ENCODE peak calls at places on chromosome 11, in six cellular contexts. X is AG04450, Y is fibroblast of pulmonary artery, M is psoas muscle, T is epithelial cell of esophagus, B is OCI-LY7. F is an unnamed sample.

GRCh38 chr11:35035894-35036408 is 103.0 kb upstream of the CD44 start:
- DNase-seq in T (peak; percentile 89), Y (peak; percentile 99), M (no peak), X (peak; percentile 49), B (peak; percentile 29), F (peak; percentile 87)

GRCh38 chr11:134474070-134474860 is 62.2 kb upstream of the B3GAT1 start:
- DNase-seq in B (no peak), M (no peak), Y (no peak), T (no peak), X (no peak), F (no peak)

GRCh38 chr11:115920087-115920461 is 415.9 kb upstream of the CADM1 start:
- DNase-seq in T (no peak), Y (no peak), M (no peak), X (no peak), B (no peak), F (no peak)

GRCh38 chr11:109604506-109604905 is 182.5 kb downstream of the C11orf87 start:
- DNase-seq in T (peak; percentile 70), B (no peak), X (no peak), M (no peak), Y (peak; percentile 11), F (no peak)

GRCh38 chr11:12224537-12224893 is 114.1 kb downstream of the MICAL2 start:
- DNase-seq in Y (peak; percentile 94), T (peak; percentile 76), X (peak; percentile 88), M (peak; percentile 80), B (no peak), F (no peak)

GRCh38 chr11:120268686-120269085 is 28.7 kb downstream of the POU2F3 start:
- DNase-seq in Y (no peak), X (no peak), T (no peak), B (no peak), M (no peak), F (no peak)

GRCh38 chr11:100528872-100529416 is 158.1 kb upstream of the ARHGAP42 start:
- DNase-seq in Y (no peak), T (no peak), M (no peak), X (no peak), B (no peak), F (no peak)

GRCh38 chr11:15725246-15725645 is 610.5 kb downstream of the INSC start:
- DNase-seq in Y (no peak), X (no peak), B (no peak), M (no peak), T (peak; percentile 51), F (no peak)

GRCh38 chr11:119728651-119729580 is at the start of gene NECTIN1:
- DNase-seq in M (peak; percentile 89), Y (peak; percentile 82), T (peak; percentile 86), X (peak; percentile 55), B (peak; percentile 88), F (no peak)

GRCh38 chr11:45022294-45023064 is 71.8 kb upstream of the TP53I11 start:
- DNase-seq in X (no peak), Y (no peak), M (no peak), T (no peak), B (no peak), F (no peak)

GRCh38 chr11:73225001-73225686 is 7.1 kb downstream of the P2RY2 start:
- DNase-seq in M (no peak), B (no peak), X (no peak), T (no peak), Y (no peak), F (no peak)

GRCh38 chr11:63212742-63213141 is 30.7 kb downstream of the SLC22A25 start:
- DNase-seq in T (peak; percentile 18), M (no peak), Y (peak; percentile 31), X (no peak), B (peak; percentile 22), F (no peak)

GRCh38 chr11:61574611-61575010 is 6.3 kb downstream of the SYT7 start:
- DNase-seq in M (no peak), Y (no peak), B (no peak), T (no peak), X (no peak), F (no peak)

GRCh38 chr11:114074546-114075342 is 15.2 kb downstream of the ZBTB16 start:
- DNase-seq in B (no peak), Y (no peak), T (no peak), X (no peak), M (no peak), F (no peak)

GRCh38 chr11:70544774-70545625 is 146.7 kb downstream of the CTTN start:
- DNase-seq in B (no peak), Y (no peak), X (no peak), T (no peak), M (no peak), F (no peak)

GRCh38 chr11:91860661-91861060 is 364.0 kb upstream of the FAT3 start:
- DNase-seq in M (no peak), X (no peak), B (no peak), T (no peak), Y (no peak), F (no peak)

GRCh38 chr11:128690746-128691091 is 3.2 kb upstream of the FLI1 start:
- DNase-seq in Y (no peak), B (no peak), X (no peak), M (no peak), T (peak; percentile 54), F (no peak)

GRCh38 chr11:61168858-61169257 is 7.6 kb upstream of the VPS37C start:
- DNase-seq in M (no peak), T (no peak), Y (no peak), X (no peak), B (no peak), F (no peak)

GRCh38 chr11:43907028-43907966 is 26.7 kb downstream of the ALKBH3 start:
- DNase-seq in T (peak; percentile 84), Y (no peak), X (no peak), M (no peak), B (peak; percentile 3), F (no peak)

GRCh38 chr11:70212227-70212811 is 9.2 kb downstream of the FADD start:
- DNase-seq in T (peak; percentile 25), X (no peak), B (no peak), Y (no peak), M (no peak), F (no peak)

DNA sequence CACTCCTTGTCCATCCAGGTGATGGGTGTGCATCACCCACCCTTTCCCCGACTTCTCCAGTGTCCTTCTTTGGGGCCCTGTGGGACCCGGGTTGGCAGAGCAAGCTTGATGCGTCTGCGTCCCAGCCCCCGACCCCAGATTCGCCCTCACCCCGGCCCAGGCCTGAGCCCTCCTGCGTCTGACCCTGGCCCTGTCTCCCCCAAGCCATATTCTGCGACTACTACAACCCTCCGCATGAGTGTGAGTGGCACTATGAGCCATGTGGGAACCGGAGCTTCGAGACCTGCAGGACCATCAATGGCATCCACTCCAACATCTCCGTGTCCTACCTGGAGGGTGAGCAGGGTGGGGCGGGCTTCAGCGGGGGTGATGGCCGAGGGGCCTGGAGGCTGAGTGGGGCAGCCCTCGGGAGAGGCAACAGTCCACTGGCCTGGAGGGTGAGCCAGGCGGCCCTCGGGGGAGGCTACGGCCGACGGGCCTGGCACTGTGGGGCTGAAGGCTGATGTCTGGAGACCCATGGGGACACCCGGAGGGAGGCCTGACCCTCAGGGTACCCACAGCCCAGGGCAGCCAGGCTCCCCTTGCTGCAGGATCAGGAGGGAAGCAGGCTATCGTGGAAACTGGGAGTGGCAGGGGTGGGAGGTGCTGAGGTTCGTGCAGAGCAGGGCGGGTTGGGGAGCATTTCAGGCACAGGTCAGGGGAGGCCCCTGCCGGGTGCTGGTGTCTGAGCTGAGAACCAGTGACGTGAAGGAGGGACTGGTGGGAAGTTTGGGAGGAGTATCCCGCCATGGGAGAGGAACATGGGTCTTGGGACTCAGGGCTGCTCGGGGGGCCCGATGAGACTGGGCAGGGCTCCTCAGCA is 15.3 kb downstream of the MUC2 start:
- DNase-seq in Y (no peak), T (no peak), X (no peak), M (no peak), B (no peak), F (no peak)
- H3K4me3 ChIP-seq in Y (no peak overlapping the region), T (no peak overlapping the region), X (no peak overlapping the region), M (no peak overlapping the region), B (no peak overlapping the region), F (no peak overlapping the region)

GRCh38 chr11:843818-844692 is 1.4 kb downstream of the TSPAN4 start:
- DNase-seq in Y (peak; percentile 98), M (peak; percentile 95), T (peak; percentile 71), X (peak; percentile 79), B (no peak), F (peak; percentile 83)

GRCh38 chr11:841981-842369 is 354 bp downstream of the POLR2L start:
- DNase-seq in M (no peak), B (no peak), Y (no peak), T (no peak), X (no peak), F (no peak)

GRCh38 chr11:844693-845644 is 2.3 kb downstream of the TSPAN4 start:
- DNase-seq in X (peak; percentile 71), T (peak; percentile 29), M (peak; percentile 90), B (peak; percentile 32), Y (peak; percentile 96), F (peak; percentile 80)

GRCh38 chr11:842370-843002 is at the start of the genes POLR2L and TSPAN4:
- DNase-seq in X (peak; percentile 68), T (peak; percentile 94), Y (peak; percentile 90), B (peak; percentile 95), M (peak; percentile 93), F (no peak)

DNA sequence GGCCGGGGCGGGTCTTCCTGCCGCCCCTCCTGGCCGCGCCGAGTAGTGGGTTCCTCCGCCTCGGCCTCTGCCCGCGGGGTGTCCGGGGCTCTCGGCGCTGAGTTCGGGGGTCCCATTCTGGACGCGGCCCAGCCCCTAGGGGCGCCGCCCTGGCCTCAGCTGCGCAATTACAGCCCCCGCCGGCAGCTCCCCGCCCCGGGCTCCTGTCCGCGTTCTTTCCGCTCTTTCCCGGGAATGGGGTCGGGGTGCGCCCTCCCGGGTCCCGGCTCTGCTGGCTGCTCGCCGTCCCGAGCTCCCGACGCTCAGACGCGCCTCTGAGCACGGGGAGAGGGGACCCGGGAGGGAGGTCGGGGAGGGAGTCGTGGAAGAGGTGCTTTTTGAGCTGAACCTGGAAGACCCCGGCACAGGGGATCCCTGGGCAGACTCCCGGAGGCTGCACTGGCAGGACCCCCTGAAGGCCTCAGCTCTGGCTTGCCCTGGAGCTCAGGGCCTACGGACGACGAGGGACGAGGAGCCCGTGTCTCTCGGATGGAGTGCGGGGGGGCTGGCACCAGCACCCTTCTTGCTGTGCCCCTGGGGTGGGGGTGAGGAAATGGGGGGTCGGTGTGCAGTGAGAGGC is 543 bp downstream of the TSPAN4 start:
- DNase-seq in Y (no peak), B (no peak), X (no peak), M (no peak), T (no peak), F (no peak)
- TF ChIP-seq CTCF in Y (no peak), B (peak; percentile 39), X (peak; percentile 4), M (no peak), T (no peak), F (no peak)

GRCh38 chr11:534197-534591 is 1.2 kb downstream of the HRAS start:
- DNase-seq in M (no peak), T (no peak), Y (no peak), B (no peak), X (no peak), F (no peak)
- H3K4me3 ChIP-seq in M (peak overlapping the region; percentile 73), T (peak overlapping the region; percentile 76), Y (peak overlapping the region; percentile 72), B (peak overlapping the region; percentile 94), X (peak overlapping the region; percentile 73), F (peak overlapping the region; percentile 65)

GRCh38 chr11:75011357-75011756 is 22.6 kb downstream of the NEU3 start:
- DNase-seq in Y (no peak), M (no peak), T (no peak), B (no peak), X (no peak), F (no peak)

GRCh38 chr11:75013051-75013450 is 24.3 kb downstream of the NEU3 start:
- DNase-seq in T (peak; percentile 46), Y (no peak), B (no peak), X (no peak), M (no peak), F (no peak)

GRCh38 chr11:75011872-75012271 is 23.1 kb downstream of the NEU3 start:
- DNase-seq in B (no peak), M (no peak), T (no peak), Y (no peak), X (no peak), F (no peak)

GRCh38 chr11:75014129-75014528 is 25.4 kb downstream of the NEU3 start:
- DNase-seq in M (no peak), Y (peak; percentile 75), X (peak; percentile 77), T (peak; percentile 60), B (no peak), F (peak; percentile 11)
- TF ChIP-seq CTCF in M (peak; percentile 22), Y (peak; percentile 38), X (peak; percentile 43), T (peak; percentile 18), B (no peak), F (peak; percentile 19)

F was measured in BJ.